ENCODE peak calls at places on chromosomes 11 and 22, in four cellular contexts. Q is upper lobe of right lung, T is left lung, X is brain microvascular endothelial cell. K is an unnamed sample.

GRCh38 chr22:46607483-46608114 is 12.6 kb upstream of the GRAMD4 start:
- DNase-seq in X (no peak), Q (no peak), T (peak; percentile 77), K (no peak)

GRCh38 chr22:23906641-23907040 is 12.5 kb downstream of the MIF start:
- DNase-seq in Q (no peak), X (no peak), T (no peak), K (no peak)

GRCh38 chr11:117822031-117822521 is 2.5 kb downstream of the FXYD2 start:
- DNase-seq in X (no peak), T (peak; percentile 87), Q (peak; percentile 71), K (no peak)

GRCh38 chr11:1458340-1459218 is 28.0 kb downstream of the MOB2 start:
- DNase-seq in T (no peak), X (peak; percentile 13), Q (peak; percentile 91), K (no peak)

GRCh38 chr11:70709596-70709995 is 311.3 kb downstream of the CTTN start:
- DNase-seq in Q (peak; percentile 51), T (no peak), X (no peak), K (no peak)

GRCh38 chr11:92894197-92894596 is 75.3 kb upstream of the MTNR1B start:
- DNase-seq in T (no peak), X (no peak), Q (no peak), K (no peak)

GRCh38 chr11:2482745-2483144 is 37.9 kb downstream of the KCNQ1 start:
- DNase-seq in X (no peak), Q (peak; percentile 25), T (no peak), K (no peak)

GRCh38 chr22:24208012-24208749 is 26.9 kb downstream of the SUSD2 start:
- DNase-seq in T (no peak), X (peak; percentile 94), Q (no peak), K (no peak)

GRCh38 chr11:130121430-130121978 is 38.1 kb upstream of the ST14 start:
- DNase-seq in Q (no peak), T (no peak), X (peak; percentile 87), K (no peak)

GRCh38 chr11:64339754-64340408 is at the start of gene CCDC88B:
- DNase-seq in X (no peak), T (peak; percentile 96), Q (peak; percentile 86), K (no peak)

GRCh38 chr11:20632169-20632532 is 32.7 kb downstream of the SLC6A5 start:
- DNase-seq in T (no peak), X (no peak), Q (no peak), K (no peak)

GRCh38 chr11:72718101-72718501 is 34.1 kb downstream of the ARAP1 start:
- DNase-seq in Q (peak; percentile 69), T (peak; percentile 81), X (no peak), K (no peak)

GRCh38 chr22:44988671-44989070 is 21.1 kb downstream of the PHF21B start:
- DNase-seq in T (no peak), Q (no peak), X (no peak), K (no peak)

DNA sequence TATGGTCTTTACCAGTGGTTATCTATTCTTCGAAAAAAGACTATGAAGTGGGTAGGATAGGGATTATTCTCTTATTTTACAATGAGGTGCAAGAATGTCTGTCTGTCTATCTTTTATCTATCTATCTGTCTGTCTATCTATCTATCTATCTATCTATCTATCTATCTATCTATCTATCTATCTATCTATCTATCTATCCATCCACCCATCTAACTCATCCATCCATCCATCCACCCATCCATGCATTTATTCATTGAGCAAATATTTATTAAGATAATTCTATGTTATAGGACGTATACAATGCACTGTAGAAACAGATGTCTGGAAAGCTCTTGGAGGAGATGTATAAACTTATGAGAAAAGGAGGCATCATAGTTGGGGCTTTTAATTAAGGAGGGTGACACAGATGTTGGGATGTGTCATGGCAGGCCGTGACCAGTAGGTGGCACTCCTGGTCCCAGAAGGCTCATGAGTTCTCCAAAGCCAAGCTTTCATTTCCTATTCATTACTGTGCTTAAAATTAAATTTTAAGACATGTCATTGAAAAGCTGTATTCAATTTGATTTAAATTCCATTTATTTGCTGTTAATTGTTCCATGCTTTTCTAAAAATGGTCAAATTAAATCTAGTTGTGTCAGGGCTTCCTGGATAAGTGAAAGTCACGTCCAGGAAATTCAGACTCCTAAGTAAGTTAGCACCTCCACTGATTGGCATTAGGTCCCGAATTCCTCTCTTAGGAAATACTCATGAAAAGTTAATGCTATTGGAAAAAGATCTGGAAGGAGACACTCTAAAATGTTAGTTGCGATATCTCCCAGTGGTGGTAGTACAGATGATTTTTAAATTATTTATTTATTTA is 19.0 kb upstream of the E2F8 start:
- DNase-seq in X (peak; percentile 52), T (peak; percentile 84), Q (peak; percentile 84), K (no peak)
- TF ChIP-seq CTCF in X (peak; percentile 96), T (peak; percentile 97), Q (peak; percentile 99), K (peak; percentile 95)

GRCh38 chr11:113721462-113722066 is 15.5 kb upstream of the TMPRSS5 start:
- DNase-seq in T (no peak), X (no peak), Q (no peak), K (no peak)
- TF ChIP-seq CTCF in T (no peak), X (no peak), Q (no peak), K (no peak)

GRCh38 chr11:69624293-69624692 is 16.7 kb upstream of the CCND1 start:
- DNase-seq in T (no peak), X (no peak), Q (no peak), K (no peak)
- TF ChIP-seq CTCF in T (no peak), X (no peak), Q (no peak), K (no peak)

GRCh38 chr11:6755953-6756347 is 15.8 kb downstream of the OR2AG2 start:
- DNase-seq in X (no peak), Q (no peak), T (no peak), K (no peak)

GRCh38 chr11:6755303-6755952 is 16.3 kb downstream of the OR2AG2 start:
- DNase-seq in T (no peak), X (peak; percentile 43), Q (no peak), K (no peak)

DNA sequence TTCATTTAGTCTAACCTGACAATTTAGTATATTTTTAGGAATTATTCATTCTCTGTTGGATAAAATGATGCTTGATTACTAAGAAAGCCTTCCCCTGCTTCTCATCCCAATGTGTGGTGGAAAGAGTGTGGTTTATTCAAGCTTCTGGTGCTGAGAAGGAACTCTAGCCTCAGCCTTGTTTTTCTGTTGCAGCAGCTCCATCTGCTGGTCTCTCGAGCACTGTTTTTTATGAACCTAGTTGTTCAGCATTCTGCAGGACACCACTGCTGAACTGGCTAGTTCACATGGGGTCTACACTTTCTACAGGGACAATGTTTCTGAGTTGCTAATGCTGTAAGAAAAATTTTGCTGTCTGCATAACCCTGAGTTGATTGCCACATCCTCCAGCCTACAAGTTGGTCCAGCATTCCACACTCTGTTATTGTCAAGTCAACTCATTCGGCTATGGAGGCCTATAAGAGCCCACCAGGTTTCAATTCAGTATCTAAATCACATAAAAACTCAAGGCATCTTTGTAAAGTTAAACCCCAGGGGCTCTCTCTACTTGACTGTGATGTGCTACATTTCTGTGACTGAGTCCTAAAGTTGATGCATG is 14.3 kb downstream of the OR2AG2 start:
- DNase-seq in T (no peak), Q (no peak), X (peak; percentile 64), K (no peak)
- TF ChIP-seq CTCF in T (peak; percentile 43), Q (peak; percentile 63), X (peak; percentile 78), K (peak; percentile 74)

DNA sequence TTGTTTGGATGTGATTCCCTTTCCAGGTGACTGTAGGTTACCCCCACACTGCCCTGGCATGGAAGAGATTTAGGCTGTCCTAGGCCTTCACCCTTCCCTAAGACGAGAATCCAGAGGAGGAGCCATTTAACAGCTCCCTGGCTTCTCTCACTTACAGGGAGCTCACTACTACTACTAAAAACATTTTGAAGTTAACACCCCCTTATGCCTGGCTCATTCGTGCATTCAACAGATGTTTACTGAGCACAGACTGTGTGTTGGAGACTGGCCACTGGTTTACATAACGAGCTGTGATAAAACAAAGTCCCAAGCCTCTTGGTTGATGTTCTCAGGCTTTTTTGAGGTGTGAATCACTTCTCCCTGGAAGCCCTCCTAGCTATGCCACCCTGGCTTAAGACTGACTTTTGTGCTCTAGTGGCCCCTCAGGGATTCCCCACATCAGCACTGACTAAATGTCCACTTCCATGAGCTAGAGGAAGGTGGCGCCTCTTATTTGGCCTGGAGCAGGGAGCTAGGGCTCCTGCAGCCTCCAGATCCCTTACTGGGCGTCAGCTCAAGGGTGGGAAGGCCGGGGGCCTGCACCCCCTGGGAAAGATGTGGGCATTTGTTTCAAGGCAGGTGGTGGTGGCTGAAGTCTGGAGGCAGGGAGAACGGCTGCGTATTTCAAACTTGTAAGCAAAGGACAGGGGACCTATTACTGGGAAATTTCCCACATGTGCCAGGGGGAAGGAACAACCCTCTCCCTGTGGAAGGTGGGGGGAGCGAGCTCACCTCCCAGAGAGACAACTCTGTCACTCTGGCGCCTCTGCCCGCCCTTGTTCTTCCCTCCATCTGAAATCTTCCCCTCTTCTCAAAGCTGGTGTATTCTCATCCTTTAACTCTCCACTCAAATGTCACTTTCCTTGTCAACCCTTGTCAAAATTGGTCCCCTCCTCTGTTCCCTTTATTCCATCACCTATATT is 19.4 kb upstream of the MALAT1 start:
- DNase-seq in Q (peak; percentile 45), X (peak; percentile 85), T (no peak), K (no peak)
- TF ChIP-seq CTCF in Q (peak; percentile 40), X (peak; percentile 72), T (peak; percentile 25), K (peak; percentile 45)

DNA sequence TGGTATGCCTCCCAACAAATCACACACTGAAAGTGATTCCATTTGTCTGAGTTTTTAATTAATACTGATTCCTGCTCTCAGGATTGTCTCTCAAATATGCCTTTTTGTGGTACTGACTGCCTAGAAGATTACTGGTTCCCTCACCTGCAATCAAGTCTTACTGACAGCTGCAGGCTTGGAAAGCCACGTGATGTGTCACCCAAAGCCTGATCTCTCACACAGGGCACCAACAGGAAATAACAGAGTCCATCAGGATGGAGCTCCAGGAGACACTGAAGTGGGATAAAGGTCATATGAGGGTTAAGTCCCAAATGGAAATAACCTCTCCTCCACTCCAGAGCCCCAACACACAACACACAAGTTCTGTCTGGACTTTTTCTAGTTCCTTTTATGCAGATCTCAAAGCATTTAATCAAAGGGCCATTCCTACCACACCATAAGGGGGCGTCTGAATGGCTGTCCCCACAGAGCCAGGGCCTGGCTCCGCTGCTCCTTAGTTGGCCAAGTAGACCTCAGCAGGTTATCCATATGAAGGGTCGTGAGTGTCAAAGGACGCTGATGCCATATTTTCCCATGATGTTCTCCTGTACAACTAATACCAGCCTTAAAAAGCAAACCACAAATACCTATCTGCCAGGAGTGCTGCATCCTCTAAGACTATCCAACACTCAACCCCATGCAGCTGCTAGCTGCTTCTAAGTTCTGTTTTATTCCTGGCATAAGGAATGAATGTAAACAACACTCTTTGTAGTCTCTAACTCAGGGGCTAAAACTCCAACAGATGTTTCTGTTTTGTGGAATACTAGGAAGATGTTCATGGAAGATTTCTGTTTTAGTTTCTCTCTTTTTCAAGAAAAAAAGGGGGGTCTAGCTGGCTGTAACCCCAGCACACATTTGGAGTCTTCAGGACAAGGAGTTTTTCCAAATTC is 13.0 kb downstream of the SCUBE2 start:
- DNase-seq in T (no peak), Q (no peak), X (no peak), K (peak; percentile 19)
- TF ChIP-seq CTCF in T (no peak), Q (no peak), X (peak; percentile 24), K (no peak)

K was measured in osteocyte.